ENCODE peak calls at places on chromosomes 13 and 19, in five cellular contexts. I, Z, T, R and B are unnamed samples. For H3K27me3, the result is how much of the 10 kb centered on the place peaks cover.

GRCh38 chr13:35892837-35893814 is 238.1 kb downstream of the DCLK1 start:
- DNase-seq in I (no peak), T (no peak), Z (no peak), R (no peak), B (no peak)

GRCh38 chr13:102394158-102395053 is 7.4 kb downstream of the FGF14 start:
- DNase-seq in T (peak), R (peak), Z (peak), I (peak), B (no peak)

GRCh38 chr13:77112961-77113360 is 86.0 kb upstream of the FBXL3 start:
- DNase-seq in Z (no peak), T (no peak), I (no peak), R (no peak), B (no peak)

GRCh38 chr19:44603201-44603945 is 10.0 kb upstream of the IGSF23 start:
- DNase-seq in R (no peak), T (no peak), Z (no peak), I (no peak), B (peak)

GRCh38 chr13:91203430-91203829 is 144.1 kb upstream of the MIR17HG start:
- DNase-seq in R (no peak), T (no peak), I (no peak), Z (no peak), B (no peak)

GRCh38 chr13:44068737-44069136 is 189.0 kb downstream of the LACC1 start:
- DNase-seq in T (no peak), I (no peak), Z (no peak), R (no peak), B (no peak)

GRCh38 chr19:44685877-44686276 is 13.1 kb upstream of the CEACAM16 start:
- DNase-seq in Z (no peak), R (no peak), T (no peak), I (no peak), B (no peak)

GRCh38 chr19:3990815-3991117 is 5.5 kb upstream of the EEF2 start:
- DNase-seq in R (no peak), Z (no peak), I (no peak), T (no peak), B (no peak)

GRCh38 chr19:36215276-36216171 is 618 bp downstream of the ZNF146 start:
- DNase-seq in I (peak), Z (no peak), R (no peak), T (no peak), B (peak)

GRCh38 chr19:6066661-6067646 is 43.3 kb downstream of the RFX2 start:
- DNase-seq in T (peak), Z (peak), R (peak), I (peak), B (peak)

GRCh38 chr13:23701646-23702045 is 131.4 kb downstream of the TNFRSF19 start:
- DNase-seq in I (no peak), R (peak), T (peak), Z (no peak), B (peak)

GRCh38 chr19:5308471-5309437 is 31.9 kb downstream of the PTPRS start:
- DNase-seq in I (peak), T (no peak), Z (peak), R (peak), B (peak)

GRCh38 chr13:42001580-42001979 is 40.7 kb upstream of the VWA8 start:
- DNase-seq in Z (no peak), I (no peak), T (no peak), R (no peak), B (no peak)

GRCh38 chr19:4089400-4089908 is 22.8 kb upstream of the ZBTB7A start:
- DNase-seq in T (peak), I (no peak), R (peak), Z (peak), B (no peak)

GRCh38 chr19:38653028-38653571 is 5.7 kb downstream of the ACTN4 start:
- DNase-seq in T (no peak), R (no peak), I (no peak), Z (peak), B (no peak)

GRCh38 chr19:54324071-54324470 is 11.1 kb upstream of the LILRA5 start:
- DNase-seq in T (no peak), I (no peak), Z (no peak), R (no peak), B (no peak)

GRCh38 chr19:51959791-51960190 is 26.8 kb downstream of the ZNF350 start:
- DNase-seq in R (no peak), T (no peak), I (no peak), Z (no peak), B (no peak)

GRCh38 chr19:8148088-8148409 is 1.3 kb downstream of the FBN3 start:
- DNase-seq in I (no peak), R (no peak), Z (no peak), T (no peak), B (no peak)

GRCh38 chr19:44745386-44745831 is 3.1 kb upstream of the BCL3 start:
- DNase-seq in T (peak), Z (peak), I (no peak), R (peak), B (peak)

GRCh38 chr19:11639245-11639601 is 41.9 kb downstream of the ZNF627 start:
- DNase-seq in T (no peak), I (no peak), Z (no peak), R (no peak), B (no peak)
- H3K4me3 ChIP-seq in T (peak), I (peak), Z (peak), R (no peak), B (peak)

GRCh38 chr13:111536239-111536638 is 215.8 kb downstream of the TEX29 start:
- DNase-seq in I (no peak), Z (no peak), T (no peak), R (no peak), B (no peak)
- H3K27me3 ChIP-seq in I (under half), Z (under half), T (under half), R (under half), B (half or more)

DNA sequence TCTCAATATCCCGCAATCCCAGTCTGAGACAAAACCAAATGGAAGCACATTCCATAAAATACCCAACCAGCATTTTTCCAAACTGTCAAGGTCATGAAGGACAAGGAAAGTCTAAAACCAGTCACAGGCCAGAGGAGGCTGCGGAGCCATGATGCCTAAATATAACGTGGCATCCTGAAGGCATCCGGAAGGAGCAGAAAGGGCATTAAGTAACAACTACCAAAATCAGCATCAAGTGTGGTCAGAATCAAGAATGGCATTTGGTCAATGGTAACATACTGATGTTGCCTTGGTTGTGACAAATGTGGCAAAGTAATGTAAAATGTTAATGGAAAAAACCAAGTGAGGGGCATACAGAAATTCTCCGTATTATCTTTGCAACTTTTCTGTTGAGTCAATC is 3.5 kb upstream of the ATF5 start:
- DNase-seq in R (no peak), Z (no peak), T (no peak), I (no peak), B (no peak)
- H3K4me3 ChIP-seq in R (no peak), Z (no peak), T (no peak), I (no peak), B (no peak)

DNA sequence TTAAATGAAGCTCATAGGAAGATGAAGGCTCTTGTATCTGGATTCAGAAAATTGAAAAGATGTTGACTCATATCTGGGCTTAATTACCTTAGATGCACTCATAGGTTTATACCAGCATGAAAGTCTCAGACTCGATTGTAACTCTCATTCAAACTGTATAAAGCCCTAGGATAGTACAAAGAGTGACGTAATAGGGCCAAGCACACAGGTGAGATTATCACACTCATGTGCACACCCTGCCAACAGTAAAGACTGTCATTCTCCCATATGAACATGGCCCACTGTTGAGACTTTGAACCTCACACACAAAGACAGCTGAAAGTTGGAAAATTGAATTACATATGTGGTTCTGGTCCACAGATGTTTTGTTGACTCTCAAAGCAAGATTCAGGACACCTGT is 18.0 kb upstream of the ZNF723 start:
- DNase-seq in T (no peak), Z (no peak), R (no peak), I (no peak), B (no peak)
- H3K27me3 ChIP-seq in T (under half), Z (under half), R (under half), I (under half), B (under half)

GRCh38 chr13:96091932-96092253 is 2.0 kb downstream of the HS6ST3 start:
- DNase-seq in I (no peak), Z (no peak), R (no peak), T (no peak), B (no peak)
- H3K4me3 ChIP-seq in I (no peak), Z (no peak), R (no peak), T (peak), B (no peak)

GRCh38 chr13:30995331-30995730 is 62.9 kb downstream of the TEX26 start:
- DNase-seq in Z (no peak), I (no peak), T (no peak), R (no peak), B (no peak)
- H3K27me3 ChIP-seq in Z (under half), I (under half), T (under half), R (under half), B (under half)